ENCODE peak calls at places on chromosomes 5 and 9, in four cellular contexts. One of them, this sample, is unnamed. For H3K79me2, the result is how much of the 10 kb centered on the place peaks cover.

GRCh38 chr5:89967806-89968444 is 441.6 kb downstream of the CETN3 start:
- DNase-seq in GM23248: peak
- DNase-seq in HCT116: no peak
- DNase-seq in fibroblast of lung: peak
- DNase-seq in this sample: no peak

GRCh38 chr5:10354048-10354872 is 765 bp downstream of the MARCHF6 start:
- DNase-seq in GM23248: peak
- DNase-seq in HCT116: no peak
- DNase-seq in fibroblast of lung: peak
- DNase-seq in this sample: no peak

GRCh38 chr9:92141144-92142129 is 26.2 kb upstream of the SPTLC1 start:
- DNase-seq in GM23248: peak
- DNase-seq in HCT116: no peak
- DNase-seq in fibroblast of lung: peak
- DNase-seq in this sample: peak

GRCh38 chr5:9350301-9350797 is 195.5 kb downstream of the SEMA5A start:
- DNase-seq in GM23248: peak
- DNase-seq in HCT116: no peak
- DNase-seq in fibroblast of lung: no peak
- DNase-seq in this sample: no peak

GRCh38 chr9:95044731-95045508 is 272.6 kb downstream of the FANCC start:
- DNase-seq in GM23248: no peak
- DNase-seq in HCT116: no peak
- DNase-seq in fibroblast of lung: no peak
- DNase-seq in this sample: peak

GRCh38 chr9:109779711-109780452 is at the start of gene PALM2AKAP2:
- DNase-seq in GM23248: peak
- DNase-seq in HCT116: no peak
- DNase-seq in fibroblast of lung: peak
- DNase-seq in this sample: peak

GRCh38 chr9:130220351-130220750 is 45.2 kb upstream of the HMCN2 start:
- DNase-seq in GM23248: no peak
- DNase-seq in HCT116: no peak
- DNase-seq in fibroblast of lung: peak
- DNase-seq in this sample: peak

GRCh38 chr5:150361301-150361700 is 3.8 kb downstream of the TCOF1 start:
- DNase-seq in GM23248: no peak
- DNase-seq in HCT116: no peak
- DNase-seq in fibroblast of lung: no peak
- DNase-seq in this sample: no peak

GRCh38 chr9:114592356-114592755 is 4.8 kb downstream of the ATP6V1G1 start:
- DNase-seq in GM23248: peak
- DNase-seq in HCT116: no peak
- DNase-seq in fibroblast of lung: no peak
- DNase-seq in this sample: peak

GRCh38 chr9:128555180-128555721 is 2.9 kb downstream of the SPTAN1 start:
- DNase-seq in GM23248: peak
- DNase-seq in HCT116: peak
- DNase-seq in fibroblast of lung: peak
- DNase-seq in this sample: no peak
- H3K79me2 ChIP-seq in GM23248: half or more
- H3K79me2 ChIP-seq in HCT116: half or more
- H3K79me2 ChIP-seq in fibroblast of lung: half or more
- H3K79me2 ChIP-seq in this sample: half or more

DNA sequence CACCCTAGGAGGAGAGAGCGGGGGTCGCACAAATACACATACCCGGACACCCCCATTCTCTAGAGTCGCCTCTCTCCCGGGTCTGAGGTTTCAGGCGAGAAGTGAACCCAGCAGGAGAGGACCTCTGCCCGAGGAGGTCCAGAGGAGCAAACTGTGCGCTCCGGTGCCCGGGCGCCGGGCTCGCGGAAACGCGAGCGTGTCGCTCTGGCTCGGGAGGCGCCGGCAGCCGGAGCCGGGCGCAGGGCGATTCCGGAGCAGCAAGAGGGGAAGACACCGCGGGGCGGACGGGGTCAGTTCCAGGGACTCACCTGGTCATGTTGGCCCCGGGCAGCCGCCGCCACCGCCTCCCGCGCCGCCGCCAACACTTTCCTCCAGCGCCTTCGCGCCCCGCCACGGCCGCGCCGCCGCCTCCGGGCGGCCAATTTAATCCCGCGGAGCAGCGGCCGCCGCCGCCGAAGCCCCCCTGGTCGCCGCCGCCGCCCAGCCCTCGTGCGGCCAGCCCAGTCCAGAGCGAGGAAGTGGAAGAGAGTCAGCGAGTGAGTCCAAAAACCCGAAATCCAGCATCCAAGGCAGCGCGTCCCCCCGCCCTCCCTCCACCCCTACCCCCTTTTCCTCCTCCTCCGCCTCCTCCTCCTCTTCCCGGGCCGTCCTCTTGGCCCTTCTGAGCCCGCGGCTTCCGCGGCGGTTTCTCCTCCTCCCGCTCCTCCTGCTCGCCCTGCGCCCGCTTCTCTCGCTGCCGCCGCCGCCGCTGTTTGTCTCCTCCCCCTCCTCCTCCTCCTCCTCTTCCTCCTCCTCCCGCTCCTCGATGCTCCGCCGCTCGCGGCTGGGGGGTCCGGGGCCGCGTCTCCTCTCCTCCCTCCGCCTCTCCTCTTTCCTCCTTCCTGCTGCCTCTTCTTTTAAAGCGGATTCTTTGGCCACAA is 1058.0 kb upstream of the DMAC1 start:
- DNase-seq in GM23248: peak
- DNase-seq in HCT116: no peak
- DNase-seq in fibroblast of lung: peak
- DNase-seq in this sample: peak
- H3K79me2 ChIP-seq in GM23248: under half
- H3K79me2 ChIP-seq in HCT116: under half
- H3K79me2 ChIP-seq in fibroblast of lung: under half
- H3K79me2 ChIP-seq in this sample: under half

DNA sequence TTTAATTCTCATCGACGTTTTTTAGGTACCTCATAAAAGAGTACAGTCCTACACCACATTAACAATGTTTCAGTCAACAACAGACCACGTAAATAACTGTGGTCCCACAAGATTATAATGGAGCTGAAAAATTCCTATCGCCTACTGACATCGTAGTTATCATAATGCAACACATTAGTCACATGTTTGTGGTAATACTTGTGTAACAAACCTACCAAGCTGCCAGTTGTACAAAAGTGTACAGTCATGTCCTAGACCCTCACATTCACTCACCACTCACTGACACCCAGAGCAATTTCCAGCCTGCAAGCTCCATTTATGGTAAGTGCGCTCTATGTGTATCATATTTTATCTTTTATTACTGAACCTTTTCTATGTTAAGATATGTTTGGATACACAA is 16.8 kb downstream of the GNAQ start:
- DNase-seq in GM23248: peak
- DNase-seq in HCT116: no peak
- DNase-seq in fibroblast of lung: peak
- DNase-seq in this sample: no peak
- H3K79me2 ChIP-seq in GM23248: half or more
- H3K79me2 ChIP-seq in HCT116: under half
- H3K79me2 ChIP-seq in fibroblast of lung: under half
- H3K79me2 ChIP-seq in this sample: half or more

DNA sequence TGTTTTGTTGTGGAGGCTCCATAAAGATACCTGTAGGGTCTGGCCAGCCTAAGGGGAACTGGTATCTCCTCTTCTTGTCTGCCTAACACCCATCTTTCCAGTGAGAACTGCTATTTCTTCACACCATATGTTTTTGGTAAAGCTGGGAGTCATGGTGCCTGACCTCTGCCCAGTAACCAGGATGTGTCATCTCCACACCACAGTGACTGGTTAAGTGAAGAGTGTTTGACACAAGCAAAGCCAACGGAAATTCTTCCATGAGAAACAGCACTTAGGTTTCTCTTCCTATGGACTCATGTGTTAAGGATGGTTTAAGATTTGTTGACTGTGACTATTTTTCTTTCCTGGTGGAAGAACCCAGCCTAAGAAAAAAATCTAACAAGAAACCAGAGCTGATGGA is 111.5 kb downstream of the HTR4 start:
- DNase-seq in GM23248: peak
- DNase-seq in HCT116: no peak
- DNase-seq in fibroblast of lung: peak
- DNase-seq in this sample: peak
- H3K79me2 ChIP-seq in GM23248: under half
- H3K79me2 ChIP-seq in HCT116: under half
- H3K79me2 ChIP-seq in fibroblast of lung: under half
- H3K79me2 ChIP-seq in this sample: under half

GRCh38 chr9:69175488-69175872 is 1.4 kb downstream of the TJP2 start:
- DNase-seq in GM23248: peak
- DNase-seq in HCT116: no peak
- DNase-seq in fibroblast of lung: peak
- DNase-seq in this sample: no peak
- H3K79me2 ChIP-seq in GM23248: under half
- H3K79me2 ChIP-seq in HCT116: under half
- H3K79me2 ChIP-seq in fibroblast of lung: under half
- H3K79me2 ChIP-seq in this sample: under half